ENCODE peak calls at places on chromosome 22, in four cellular contexts. One of them, this sample, is unnamed.

GRCh38 chr22:30424471-30425326 is 869 bp upstream of the MTFP1 start:
- DNase-seq in mammary epithelial cell: peak; percentile 52
- DNase-seq in GM12865: peak; percentile 56
- DNase-seq in OCI-LY7: peak; percentile 44
- DNase-seq in this sample: no peak

GRCh38 chr22:42283288-42284229 is 13.1 kb upstream of the TCF20 start:
- DNase-seq in OCI-LY7: no peak
- DNase-seq in GM12865: no peak
- DNase-seq in mammary epithelial cell: no peak
- DNase-seq in this sample: no peak

GRCh38 chr22:30609260-30610185 is 2.5 kb downstream of the TCN2 start:
- DNase-seq in OCI-LY7: no peak
- DNase-seq in GM12865: peak; percentile 82
- DNase-seq in mammary epithelial cell: peak; percentile 89
- DNase-seq in this sample: peak; percentile 57

GRCh38 chr22:49601614-49602321 is 225.9 kb downstream of the BRD1 start:
- DNase-seq in mammary epithelial cell: no peak
- DNase-seq in OCI-LY7: no peak
- DNase-seq in GM12865: no peak
- DNase-seq in this sample: no peak

GRCh38 chr22:50269573-50270301 is 443 bp downstream of the MAPK11 start:
- DNase-seq in GM12865: peak; percentile 67
- DNase-seq in mammary epithelial cell: no peak
- DNase-seq in OCI-LY7: peak; percentile 59
- DNase-seq in this sample: no peak

GRCh38 chr22:41939981-41940852 is 6.7 kb downstream of the CENPM start:
- DNase-seq in GM12865: peak; percentile 98
- DNase-seq in mammary epithelial cell: no peak
- DNase-seq in OCI-LY7: peak; percentile 93
- DNase-seq in this sample: peak; percentile 99

GRCh38 chr22:36334081-36334831 is 53.5 kb downstream of the MYH9 start:
- DNase-seq in OCI-LY7: peak; percentile 45
- DNase-seq in GM12865: no peak
- DNase-seq in mammary epithelial cell: no peak
- DNase-seq in this sample: no peak

GRCh38 chr22:36565686-36566085 is 36.7 kb upstream of the EIF3D start:
- DNase-seq in OCI-LY7: no peak
- DNase-seq in mammary epithelial cell: peak; percentile 43
- DNase-seq in GM12865: no peak
- DNase-seq in this sample: no peak

GRCh38 chr22:18113680-18114394 is 3.2 kb downstream of the TUBA8 start:
- DNase-seq in GM12865: peak; percentile 23
- DNase-seq in OCI-LY7: no peak
- DNase-seq in mammary epithelial cell: no peak
- DNase-seq in this sample: no peak

GRCh38 chr22:24087071-24087795 is 76.1 kb downstream of the CABIN1 start:
- DNase-seq in mammary epithelial cell: no peak
- DNase-seq in GM12865: no peak
- DNase-seq in OCI-LY7: no peak
- DNase-seq in this sample: no peak

GRCh38 chr22:39471421-39472141 is 14.8 kb downstream of the MGAT3 start:
- DNase-seq in GM12865: peak; percentile 83
- DNase-seq in mammary epithelial cell: peak; percentile 21
- DNase-seq in OCI-LY7: no peak
- DNase-seq in this sample: no peak

GRCh38 chr22:31244044-31244942 is 32.2 kb downstream of the LIMK2 start:
- DNase-seq in OCI-LY7: no peak
- DNase-seq in GM12865: no peak
- DNase-seq in mammary epithelial cell: peak; percentile 58
- DNase-seq in this sample: no peak

GRCh38 chr22:35835267-35835997 is 117.8 kb downstream of the APOL5 start:
- DNase-seq in OCI-LY7: no peak
- DNase-seq in GM12865: no peak
- DNase-seq in mammary epithelial cell: peak; percentile 50
- DNase-seq in this sample: no peak

GRCh38 chr22:42635531-42635930 is 4.9 kb downstream of the ATP5MGL start:
- DNase-seq in OCI-LY7: no peak
- DNase-seq in mammary epithelial cell: peak; percentile 89
- DNase-seq in GM12865: no peak
- DNase-seq in this sample: no peak

GRCh38 chr22:24935771-24936483 is 10.6 kb downstream of the LHFPL7 start:
- DNase-seq in mammary epithelial cell: no peak
- DNase-seq in OCI-LY7: no peak
- DNase-seq in GM12865: no peak
- DNase-seq in this sample: no peak

GRCh38 chr22:37498289-37498909 is 12.2 kb upstream of the MFNG start:
- DNase-seq in OCI-LY7: peak; percentile 88
- DNase-seq in mammary epithelial cell: no peak
- DNase-seq in GM12865: peak; percentile 78
- DNase-seq in this sample: no peak

GRCh38 chr22:20549232-20549841 is 41.9 kb downstream of the MED15 start:
- DNase-seq in GM12865: no peak
- DNase-seq in OCI-LY7: no peak
- DNase-seq in mammary epithelial cell: no peak
- DNase-seq in this sample: no peak

GRCh38 chr22:27247691-27248434 is 553.7 kb downstream of the MN1 start:
- DNase-seq in OCI-LY7: no peak
- DNase-seq in GM12865: no peak
- DNase-seq in mammary epithelial cell: no peak
- DNase-seq in this sample: no peak

GRCh38 chr22:25754527-25755202 is 12.7 kb downstream of the MYO18B start:
- DNase-seq in OCI-LY7: no peak
- DNase-seq in GM12865: no peak
- DNase-seq in mammary epithelial cell: no peak
- DNase-seq in this sample: no peak

GRCh38 chr22:30305906-30306628 is 16.8 kb upstream of the CASTOR1 start:
- DNase-seq in mammary epithelial cell: peak; percentile 60
- DNase-seq in OCI-LY7: peak; percentile 70
- DNase-seq in GM12865: peak; percentile 66
- DNase-seq in this sample: no peak

GRCh38 chr22:29314537-29315285 is 786 bp downstream of the RASL10A start:
- DNase-seq in GM12865: no peak
- DNase-seq in mammary epithelial cell: peak; percentile 27
- DNase-seq in OCI-LY7: no peak
- DNase-seq in this sample: no peak

GRCh38 chr22:50001388-50002231 is 11.0 kb downstream of the IL17REL start:
- DNase-seq in GM12865: no peak
- DNase-seq in OCI-LY7: no peak
- DNase-seq in mammary epithelial cell: no peak
- DNase-seq in this sample: no peak

GRCh38 chr22:47512617-47513016 is 750.2 kb downstream of the TBC1D22A start:
- DNase-seq in mammary epithelial cell: no peak
- DNase-seq in OCI-LY7: no peak
- DNase-seq in GM12865: no peak
- DNase-seq in this sample: no peak
- TF ChIP-seq CTCF in mammary epithelial cell: no peak
- TF ChIP-seq CTCF in OCI-LY7: no peak
- TF ChIP-seq CTCF in GM12865: no peak
- TF ChIP-seq CTCF in this sample: no peak

DNA sequence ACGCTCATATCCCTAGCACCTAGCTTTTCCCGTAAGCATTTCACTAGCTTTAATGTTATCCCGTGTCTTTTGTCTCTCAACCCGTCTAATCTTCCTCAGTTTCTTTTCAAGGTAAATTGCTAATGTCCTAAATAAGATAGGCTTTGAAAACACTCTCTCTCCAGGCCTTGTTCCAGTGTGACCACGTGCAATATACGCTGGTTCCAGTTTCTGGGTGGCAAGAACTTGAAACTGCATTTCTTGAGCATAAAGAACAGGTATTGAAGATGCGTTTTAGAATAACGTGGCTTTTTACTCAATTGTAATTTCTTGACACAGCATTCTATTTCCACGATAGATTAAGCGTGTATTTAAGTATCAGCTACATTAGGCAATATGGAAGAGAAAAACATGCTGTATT is 1.1 kb downstream of the CDC45 start:
- DNase-seq in GM12865: no peak
- DNase-seq in OCI-LY7: peak; percentile 12
- DNase-seq in mammary epithelial cell: no peak
- DNase-seq in this sample: no peak
- H3K4me3 ChIP-seq in GM12865: peak overlapping the region; percentile 74
- H3K4me3 ChIP-seq in OCI-LY7: peak overlapping the region; percentile 94
- H3K4me3 ChIP-seq in mammary epithelial cell: peak overlapping the region; percentile 40
- H3K4me3 ChIP-seq in this sample: peak overlapping the region; percentile 97

GRCh38 chr22:22770881-22771280 is 116.7 kb upstream of the IGLL5 start:
- DNase-seq in GM12865: no peak
- DNase-seq in mammary epithelial cell: no peak
- DNase-seq in OCI-LY7: no peak
- DNase-seq in this sample: no peak

GRCh38 chr22:22771696-22772377 is 115.8 kb upstream of the IGLL5 start:
- DNase-seq in mammary epithelial cell: no peak
- DNase-seq in GM12865: no peak
- DNase-seq in OCI-LY7: no peak
- DNase-seq in this sample: no peak

GRCh38 chr22:22769434-22770279 is 118.0 kb upstream of the IGLL5 start:
- DNase-seq in GM12865: no peak
- DNase-seq in OCI-LY7: no peak
- DNase-seq in mammary epithelial cell: no peak
- DNase-seq in this sample: no peak

GRCh38 chr22:22768885-22769284 is 118.7 kb upstream of the IGLL5 start:
- DNase-seq in OCI-LY7: no peak
- DNase-seq in mammary epithelial cell: no peak
- DNase-seq in GM12865: no peak
- DNase-seq in this sample: no peak

GRCh38 chr22:22770280-22770871 is 117.2 kb upstream of the IGLL5 start:
- DNase-seq in OCI-LY7: peak; percentile 59
- DNase-seq in mammary epithelial cell: peak; percentile 10
- DNase-seq in GM12865: peak; percentile 11
- DNase-seq in this sample: no peak
- TF ChIP-seq CTCF in OCI-LY7: peak; percentile 93
- TF ChIP-seq CTCF in mammary epithelial cell: peak; percentile 85
- TF ChIP-seq CTCF in GM12865: peak; percentile 54
- TF ChIP-seq CTCF in this sample: peak; percentile 87

GRCh38 chr22:46738642-46738960 is 549 bp upstream of the CERK start:
- DNase-seq in OCI-LY7: no peak
- DNase-seq in mammary epithelial cell: no peak
- DNase-seq in GM12865: no peak
- DNase-seq in this sample: no peak

GRCh38 chr22:46737105-46737975 is 712 bp downstream of the CERK start:
- DNase-seq in OCI-LY7: peak; percentile 69
- DNase-seq in GM12865: peak; percentile 78
- DNase-seq in mammary epithelial cell: no peak
- DNase-seq in this sample: no peak

GRCh38 chr22:46740910-46741785 is 3.1 kb upstream of the CERK start:
- DNase-seq in OCI-LY7: no peak
- DNase-seq in GM12865: no peak
- DNase-seq in mammary epithelial cell: no peak
- DNase-seq in this sample: no peak

GRCh38 chr22:46737976-46738641 is at the start of gene CERK:
- DNase-seq in OCI-LY7: peak; percentile 58
- DNase-seq in GM12865: peak; percentile 72
- DNase-seq in mammary epithelial cell: no peak
- DNase-seq in this sample: no peak

DNA sequence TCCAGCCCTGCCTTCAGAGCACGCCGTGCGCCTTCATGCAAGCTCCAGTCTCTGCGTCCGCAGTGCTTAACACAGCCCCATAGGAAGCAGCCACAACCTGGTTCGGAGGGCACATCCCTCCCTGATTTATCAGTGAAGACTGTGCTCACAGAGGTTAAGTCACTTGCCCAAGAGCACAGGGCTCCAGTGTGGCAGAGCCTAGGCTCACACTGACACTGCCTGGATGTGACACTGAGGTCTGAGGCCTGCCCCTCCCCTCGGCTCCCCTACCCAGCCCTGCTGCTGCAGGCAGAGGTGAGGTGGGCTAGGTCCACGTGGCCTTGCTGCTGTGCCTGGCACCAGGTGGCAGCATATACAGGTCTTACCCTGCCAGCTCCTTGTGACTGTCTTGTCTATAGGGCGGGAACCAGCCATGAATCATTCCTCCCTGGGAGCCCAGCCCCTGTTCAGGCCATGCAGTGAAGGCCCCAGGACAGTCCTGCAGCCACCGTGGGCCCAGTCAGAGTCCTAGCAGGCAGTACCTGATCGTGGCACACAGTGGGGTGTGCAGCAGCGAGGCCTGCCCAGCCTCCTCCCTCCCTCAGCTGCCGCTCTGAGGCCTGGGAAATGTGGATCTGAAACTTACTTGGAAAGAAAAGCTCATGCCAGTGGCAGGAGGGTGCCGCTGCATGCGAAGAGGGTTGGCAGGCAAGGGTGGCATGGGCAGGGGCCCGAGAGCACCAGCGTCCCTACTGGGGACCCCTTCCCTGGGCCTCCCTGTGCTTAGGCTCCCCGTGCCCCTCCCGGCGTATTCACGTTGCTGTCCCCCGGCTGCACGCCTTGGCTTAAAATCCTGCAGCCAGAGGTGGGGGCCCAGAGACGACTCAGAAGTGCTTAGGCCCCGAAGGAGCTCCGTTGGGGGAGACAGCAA is 1.2 kb upstream of the CERK start:
- DNase-seq in OCI-LY7: peak; percentile 53
- DNase-seq in mammary epithelial cell: no peak
- DNase-seq in GM12865: peak; percentile 15
- DNase-seq in this sample: no peak
- H3K4me3 ChIP-seq in OCI-LY7: peak overlapping the region; percentile 77
- H3K4me3 ChIP-seq in mammary epithelial cell: peak overlapping the region; percentile 38
- H3K4me3 ChIP-seq in GM12865: no peak overlapping the region
- H3K4me3 ChIP-seq in this sample: peak overlapping the region; percentile 71